ENCODE peak calls at places on chromosomes 11 and 22, in four cellular contexts. Y is adipocyte, K is HCT116, W is heart left ventricle. I is an unnamed sample. For H3K27me3, the result is how much of the 10 kb centered on the place peaks cover.

GRCh38 chr11:19365743-19366410 is 125.1 kb upstream of the E2F8 start:
- DNase-seq in K (no peak), Y (no peak), W (no peak), I (peak)

GRCh38 chr11:133082453-133082781 is 449.9 kb downstream of the OPCML start:
- DNase-seq in K (no peak), W (no peak), Y (peak), I (no peak)

GRCh38 chr11:124463990-124464389 is 18.5 kb upstream of the OR8B8 start:
- DNase-seq in W (no peak), Y (no peak), K (no peak), I (no peak)

GRCh38 chr22:30206964-30207363 is 39.6 kb downstream of the LIF start:
- DNase-seq in K (peak), W (no peak), Y (peak), I (peak)

GRCh38 chr11:11589385-11589890 is 32.4 kb downstream of the GALNT18 start:
- DNase-seq in K (no peak), Y (no peak), W (no peak), I (no peak)

GRCh38 chr11:65442952-65443351 is 20.4 kb downstream of the NEAT1 start:
- DNase-seq in K (no peak), Y (no peak), W (no peak), I (peak)

GRCh38 chr11:95739526-95739925 is 50.1 kb downstream of the FAM76B start:
- DNase-seq in W (no peak), K (no peak), Y (no peak), I (no peak)

GRCh38 chr22:32665676-32666075 is 135.8 kb upstream of the TIMP3 start:
- DNase-seq in W (no peak), Y (no peak), K (no peak), I (no peak)

GRCh38 chr11:47391077-47391583 is 12.8 kb upstream of the SPI1 start:
- DNase-seq in W (peak), Y (no peak), K (no peak), I (no peak)

DNA sequence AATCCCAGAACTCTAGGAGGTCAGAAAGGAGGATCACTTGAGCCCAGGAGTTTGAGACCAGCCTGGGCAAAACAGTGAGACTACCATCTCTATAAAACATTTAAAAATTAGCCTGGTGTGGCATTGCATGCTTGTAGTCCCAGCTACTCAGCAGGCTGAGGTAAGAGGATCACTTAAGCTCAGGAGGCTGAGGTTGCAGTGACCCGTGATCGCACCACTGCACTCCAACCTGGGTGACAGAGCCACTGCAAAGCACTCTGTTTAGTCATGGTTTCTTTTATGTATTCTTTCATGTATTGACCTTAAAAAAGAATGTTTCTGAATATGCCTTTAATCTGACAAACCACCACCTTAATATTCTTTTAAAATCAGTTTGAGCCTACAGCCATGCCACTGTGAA is 52.2 kb downstream of the BIRC2 start:
- DNase-seq in K (no peak), W (no peak), Y (no peak), I (no peak)
- H3K27me3 ChIP-seq in K (under half), W (under half), Y (under half), I (under half)

GRCh38 chr22:50015451-50016307 is 3.1 kb upstream of the IL17REL start:
- DNase-seq in W (no peak), Y (no peak), K (no peak), I (no peak)
- H3K27me3 ChIP-seq in W (half or more), Y (half or more), K (under half), I (under half)

DNA sequence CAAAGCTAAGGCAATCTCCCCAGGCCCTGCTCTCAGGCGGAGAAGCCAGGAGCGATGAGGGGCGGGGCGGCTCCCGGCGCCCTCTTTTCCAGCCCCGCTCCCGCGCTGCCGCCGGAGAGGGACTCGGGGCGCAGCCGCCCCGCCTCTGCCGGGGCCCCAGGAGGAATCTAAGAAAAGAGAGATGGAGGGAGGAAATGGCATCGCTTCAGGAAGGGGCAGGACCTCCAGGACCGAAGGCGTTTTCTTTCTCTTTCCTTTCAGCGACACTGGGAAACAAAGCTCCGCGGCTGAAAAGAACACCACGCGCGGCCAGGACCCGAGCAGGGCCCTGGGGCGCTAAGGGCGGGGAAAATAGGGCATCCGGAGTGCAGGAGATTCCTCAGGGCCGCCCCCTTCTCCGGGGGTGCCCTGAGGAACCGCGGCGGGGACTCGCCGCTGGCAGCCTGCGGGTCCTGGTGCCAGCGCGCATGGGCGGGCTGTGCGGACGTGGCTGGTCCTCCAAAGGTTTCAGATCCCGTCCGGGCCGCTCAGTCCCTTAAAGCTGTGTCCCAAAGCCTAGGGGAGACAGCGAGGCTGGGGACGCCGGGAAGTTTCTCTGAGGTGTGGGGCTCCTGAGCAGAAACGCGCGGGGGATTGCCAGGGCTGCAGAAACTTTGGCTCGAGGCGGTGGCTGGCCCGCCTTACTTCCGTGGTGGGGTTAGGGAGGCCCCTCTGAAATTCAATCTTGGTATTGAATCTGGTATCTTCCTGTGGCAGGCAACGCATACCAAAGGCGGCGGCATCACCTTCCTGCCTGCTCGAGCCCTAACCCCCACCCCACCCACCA is 2.8 kb upstream of the BSX start:
- DNase-seq in Y (peak), K (no peak), W (no peak), I (peak)
- H3K27me3 ChIP-seq in Y (half or more), K (half or more), W (half or more), I (half or more)

GRCh38 chr11:67495234-67496005 is 9.7 kb downstream of the PITPNM1 start:
- DNase-seq in Y (no peak), W (no peak), K (no peak), I (no peak)
- H3K27me3 ChIP-seq in Y (under half), W (under half), K (under half), I (under half)

GRCh38 chr11:31804439-31805036 is 6.6 kb downstream of the PAX6 start:
- DNase-seq in W (peak), K (no peak), Y (no peak), I (peak)
- H3K27me3 ChIP-seq in W (half or more), K (under half), Y (half or more), I (under half)

DNA sequence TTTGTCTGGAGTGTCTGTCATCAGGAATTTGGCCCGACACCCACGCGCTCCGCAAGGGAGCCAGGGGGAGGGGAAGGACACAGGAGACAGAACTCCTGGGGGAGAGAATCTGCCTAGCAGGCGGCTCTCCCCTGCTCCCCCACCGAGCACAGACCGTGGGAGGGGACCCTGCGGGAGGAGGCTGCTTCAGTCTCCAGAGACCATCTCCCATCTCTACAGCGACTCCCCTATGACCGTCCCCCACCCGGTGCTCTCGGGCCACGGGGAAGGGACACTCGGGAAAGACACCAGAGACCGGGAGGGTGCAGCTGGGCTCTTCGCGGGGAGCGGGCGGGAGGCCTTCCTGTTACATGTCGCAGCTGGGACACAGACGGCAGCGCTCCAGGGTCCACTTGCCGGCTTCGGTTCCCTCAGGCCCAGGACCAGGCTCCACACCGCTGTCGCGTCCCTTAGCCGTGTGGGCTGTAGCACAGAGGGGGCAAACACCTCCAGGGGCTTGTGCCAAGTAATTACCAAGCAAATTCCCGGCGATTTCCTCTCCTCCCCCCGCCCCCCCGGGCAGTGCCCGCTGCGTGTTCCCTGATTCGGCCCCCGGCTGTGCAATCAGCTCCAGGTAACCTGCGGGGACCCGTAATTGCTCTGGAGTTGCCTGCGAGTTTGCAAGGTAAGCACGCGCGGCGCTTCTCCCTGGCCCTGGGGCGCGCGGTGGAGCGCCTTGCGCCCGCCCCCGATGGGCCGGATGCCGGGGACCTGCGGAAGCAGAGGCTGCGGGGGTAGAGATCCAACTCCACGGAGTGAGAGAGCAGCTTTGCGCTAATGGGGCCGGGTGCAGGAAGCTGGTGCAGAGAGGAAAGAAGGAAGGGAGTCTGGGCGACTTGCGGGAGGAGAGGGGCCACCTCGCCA is 155.1 kb upstream of the CADM1 start:
- DNase-seq in W (peak), K (no peak), Y (peak), I (peak)
- H3K27me3 ChIP-seq in W (under half), K (under half), Y (under half), I (under half)

GRCh38 chr11:76897233-76897632 is 36.5 kb downstream of the ACER3 start:
- DNase-seq in W (no peak), Y (no peak), K (no peak), I (no peak)
- H3K27me3 ChIP-seq in W (under half), Y (under half), K (under half), I (under half)

I was measured in MG63.